ENCODE peak calls at places on chromosomes 6 and 20, in eight cellular contexts. G is IMR-90, W is hepatocyte, J is astrocyte, Q is GM23248, F is HCT116, O is PC-9, E is PC-3. T is an unnamed sample. For H4K20me1, the result is how much of the 10 kb centered on the place peaks cover.

GRCh38 chr6:11384531-11385309 is 152.3 kb upstream of the NEDD9 start:
- DNase-seq in G (peak), W (no peak), J (peak), Q (peak), F (no peak), O (no peak), E (no peak), T (no peak)

GRCh38 chr20:36214684-36215256 is 21.5 kb upstream of the AAR2 start:
- DNase-seq in G (peak), W (peak), J (no peak), Q (peak), F (no peak), O (no peak), E (peak), T (no peak)

GRCh38 chr6:98764378-98764911 is 69.9 kb upstream of the POU3F2 start:
- DNase-seq in G (peak), W (no peak), J (peak), Q (no peak), F (no peak), O (no peak), E (no peak), T (no peak)

GRCh38 chr6:17103715-17104114 is 1.9 kb downstream of the STMND1 start:
- DNase-seq in G (no peak), W (no peak), J (no peak), Q (peak), F (peak), O (no peak), E (peak), T (no peak)

GRCh38 chr6:87152528-87152950 is 2.8 kb upstream of the ZNF292 start:
- DNase-seq in G (peak), W (peak), J (peak), Q (no peak), F (no peak), O (no peak), E (no peak), T (no peak)

GRCh38 chr6:77774457-77774856 is 121.6 kb downstream of the MEI4 start:
- DNase-seq in G (no peak), W (no peak), J (no peak), Q (no peak), F (no peak), O (no peak), E (no peak), T (no peak)

GRCh38 chr6:32483968-32484613 is 44.4 kb downstream of the HLA-DRA start:
- DNase-seq in G (no peak), W (no peak), J (no peak), Q (no peak), F (no peak), O (no peak), E (no peak), T (no peak)

GRCh38 chr6:139473731-139474130 is 99.3 kb upstream of the CITED2 start:
- DNase-seq in G (no peak), W (no peak), J (peak), Q (peak), F (no peak), O (no peak), E (no peak), T (no peak)

GRCh38 chr6:33769248-33769821 is 19.6 kb downstream of the LEMD2 start:
- DNase-seq in G (no peak), W (no peak), J (no peak), Q (no peak), F (no peak), O (no peak), E (no peak), T (no peak)

DNA sequence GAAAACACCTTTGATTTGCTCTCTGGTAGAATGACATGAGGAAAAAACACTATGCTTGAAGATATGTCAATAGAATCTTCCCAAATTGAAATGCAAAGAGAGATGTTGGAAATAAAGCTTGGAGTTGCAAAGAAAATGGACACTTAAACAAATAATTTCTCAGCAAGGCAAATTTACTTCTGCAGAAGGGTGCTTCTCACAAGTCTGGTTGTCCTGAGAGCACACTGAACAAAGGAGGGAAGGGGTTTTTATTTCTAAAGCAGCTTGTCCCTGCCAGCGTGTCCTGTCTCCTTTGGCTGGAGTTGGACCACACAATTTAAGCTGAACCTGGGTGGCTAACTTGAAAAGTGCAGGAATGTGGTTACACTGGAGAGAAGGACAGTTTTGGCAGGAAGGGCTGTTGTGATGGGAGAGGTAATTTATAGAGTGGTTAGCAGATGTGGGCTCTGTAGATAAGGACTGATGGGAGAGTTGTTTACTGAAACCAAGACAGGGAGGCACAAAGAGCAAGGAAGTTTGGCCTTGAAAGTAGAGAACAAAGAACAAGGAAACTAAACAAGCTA is 454.6 kb upstream of the EYS start:
- DNase-seq in G (no peak), W (no peak), J (no peak), Q (peak), F (no peak), O (no peak), E (no peak), T (no peak)
- H2AFZ ChIP-seq in G (no peak), W (no peak), J (no peak), Q (no peak), F (no peak), O (no peak), E (no peak), T (no peak)

GRCh38 chr20:62944184-62944583 is 6.2 kb downstream of the GID8 start:
- DNase-seq in G (no peak), W (no peak), J (no peak), Q (no peak), F (no peak), O (no peak), E (no peak), T (no peak)

GRCh38 chr20:62941792-62942191 is 3.8 kb downstream of the GID8 start:
- DNase-seq in G (peak), W (no peak), J (no peak), Q (peak), F (no peak), O (no peak), E (no peak), T (no peak)

GRCh38 chr20:62940875-62941274 is 2.9 kb downstream of the GID8 start:
- DNase-seq in G (no peak), W (no peak), J (no peak), Q (no peak), F (no peak), O (no peak), E (no peak), T (no peak)

GRCh38 chr20:62943396-62943795 is 5.4 kb downstream of the GID8 start:
- DNase-seq in G (no peak), W (no peak), J (no peak), Q (no peak), F (no peak), O (no peak), E (no peak), T (no peak)

GRCh38 chr20:62942456-62942855 is 4.5 kb downstream of the GID8 start:
- DNase-seq in G (no peak), W (no peak), J (no peak), Q (no peak), F (no peak), O (no peak), E (no peak), T (no peak)
- H4K20me1 ChIP-seq in G (under half), W (under half), J (half or more), Q (under half), F (under half), O (half or more), E (under half), T (under half)

GRCh38 chr6:41278699-41279405 is 7.6 kb downstream of the TREM1 start:
- DNase-seq in G (peak), W (peak), J (peak), Q (peak), F (peak), O (peak), E (peak), T (no peak)
- H2AFZ ChIP-seq in G (peak), W (no peak), J (no peak), Q (no peak), F (peak), O (no peak), E (no peak), T (no peak)

DNA sequence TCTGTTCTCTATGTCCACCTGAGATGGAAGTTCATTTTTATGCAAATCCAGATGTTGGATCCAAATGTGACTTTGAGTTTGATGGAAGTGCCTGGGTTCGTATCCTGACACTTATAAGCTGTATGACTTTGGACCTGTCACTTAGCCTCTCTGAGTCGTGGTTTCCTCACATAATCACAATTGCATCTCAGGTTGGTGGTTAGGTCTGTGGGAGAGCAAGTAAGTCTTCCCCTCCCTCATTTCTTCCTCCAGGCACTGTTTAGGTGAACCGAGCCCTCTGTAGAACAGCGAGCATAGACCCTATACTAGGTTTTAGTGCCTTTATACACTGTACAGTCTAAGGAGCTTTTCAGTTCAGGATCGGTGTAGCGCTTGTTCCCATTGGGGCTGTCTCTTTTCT is 11.6 kb downstream of the TOX2 start:
- DNase-seq in G (no peak), W (no peak), J (no peak), Q (no peak), F (no peak), O (no peak), E (no peak), T (no peak)
- H4K20me1 ChIP-seq in G (half or more), W (under half), J (under half), Q (under half), F (under half), O (under half), E (under half), T (under half)

GRCh38 chr20:770691-771090 is 2.4 kb upstream of the SLC52A3 start:
- DNase-seq in G (no peak), W (no peak), J (no peak), Q (no peak), F (no peak), O (no peak), E (no peak), T (no peak)

GRCh38 chr20:774016-774679 is 5.8 kb upstream of the SLC52A3 start:
- DNase-seq in G (no peak), W (no peak), J (no peak), Q (no peak), F (no peak), O (no peak), E (no peak), T (no peak)

GRCh38 chr20:772806-773205 is 4.5 kb upstream of the SLC52A3 start:
- DNase-seq in G (no peak), W (no peak), J (no peak), Q (no peak), F (no peak), O (no peak), E (no peak), T (no peak)

GRCh38 chr20:774680-775057 is 6.4 kb upstream of the SLC52A3 start:
- DNase-seq in G (no peak), W (no peak), J (no peak), Q (no peak), F (no peak), O (no peak), E (no peak), T (no peak)

DNA sequence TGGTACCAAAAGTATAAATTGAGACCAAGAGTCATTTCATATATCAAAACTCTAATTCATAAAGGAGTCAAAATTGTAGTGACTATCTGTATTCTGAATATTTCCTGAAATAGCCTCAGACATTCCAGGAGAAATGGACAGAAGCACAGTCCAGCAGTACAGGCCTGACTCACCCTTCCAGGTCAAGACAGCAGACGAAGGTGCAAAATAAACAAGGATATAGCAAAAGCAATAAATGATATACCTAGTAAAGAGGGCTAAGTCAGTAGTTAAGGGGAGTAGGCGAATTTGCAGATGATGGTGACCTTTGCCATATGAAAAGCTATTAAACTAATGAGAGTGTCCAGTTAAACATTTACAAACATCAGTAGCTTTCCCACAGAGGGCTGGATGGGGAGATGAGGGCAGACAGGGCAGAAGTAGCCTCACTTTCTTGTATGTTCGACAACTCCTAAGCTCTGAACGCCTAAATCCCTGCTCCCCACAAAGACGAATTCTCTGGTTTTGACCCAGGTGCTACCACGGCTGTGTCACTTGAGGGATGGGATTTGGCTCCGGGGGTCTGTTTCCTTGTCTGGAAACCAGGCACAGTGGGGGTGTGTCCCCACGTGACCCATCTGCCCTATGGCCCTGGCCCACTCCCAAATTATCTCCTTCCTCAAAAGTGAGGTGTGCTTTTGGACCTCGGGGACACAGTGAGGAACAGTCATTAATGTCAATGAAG is 3.6 kb upstream of the SLC52A3 start:
- DNase-seq in G (no peak), W (no peak), J (no peak), Q (no peak), F (no peak), O (no peak), E (no peak), T (no peak)
- H2AFZ ChIP-seq in G (no peak), W (no peak), J (no peak), Q (no peak), F (no peak), O (no peak), E (no peak), T (no peak)

DNA sequence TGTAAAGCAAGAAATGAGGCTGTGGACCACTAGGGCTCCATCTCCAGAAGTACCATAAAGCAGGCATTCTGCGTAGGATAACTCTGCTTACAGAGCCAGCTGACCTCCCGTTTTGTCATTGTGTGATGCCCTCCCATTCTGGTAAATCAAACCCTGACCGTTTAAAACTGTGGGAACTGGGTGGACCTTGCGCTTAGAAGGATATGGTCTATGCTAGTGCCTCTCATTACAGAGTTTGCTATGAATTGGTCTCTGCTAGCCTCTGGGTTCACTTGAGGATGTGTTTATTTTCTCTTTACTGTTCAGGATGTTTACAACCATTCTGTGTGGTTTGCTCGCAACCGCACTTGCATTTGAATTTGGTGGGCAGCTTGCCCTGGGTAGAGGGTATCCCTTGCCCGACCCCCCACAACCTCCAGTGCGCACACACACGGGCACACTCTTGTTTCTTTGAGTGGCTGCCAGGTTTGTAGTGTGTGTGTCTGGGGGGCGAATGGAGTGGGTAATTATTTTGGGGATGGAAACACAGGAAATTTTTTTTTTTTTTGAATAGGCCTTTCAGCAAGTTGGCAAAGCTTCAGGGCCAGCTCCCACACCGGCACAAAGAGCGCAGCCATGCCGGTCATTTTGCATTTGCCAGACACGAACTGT is 198.3 kb downstream of the JARID2 start:
- DNase-seq in G (peak), W (no peak), J (no peak), Q (no peak), F (no peak), O (no peak), E (no peak), T (no peak)
- H4K20me1 ChIP-seq in G (half or more), W (under half), J (half or more), Q (under half), F (under half), O (under half), E (under half), T (under half)

GRCh38 chr20:60469829-60470228 is 511.6 kb downstream of the CDH26 start:
- DNase-seq in G (no peak), W (no peak), J (no peak), Q (no peak), F (no peak), O (no peak), E (no peak), T (no peak)

GRCh38 chr20:60467078-60467477 is 508.9 kb downstream of the CDH26 start:
- DNase-seq in G (no peak), W (no peak), J (no peak), Q (no peak), F (no peak), O (no peak), E (no peak), T (no peak)

GRCh38 chr20:60465993-60466682 is 507.9 kb downstream of the CDH26 start:
- DNase-seq in G (no peak), W (no peak), J (no peak), Q (peak), F (no peak), O (no peak), E (no peak), T (no peak)

GRCh38 chr20:60466683-60467022 is 508.4 kb downstream of the CDH26 start:
- DNase-seq in G (no peak), W (no peak), J (no peak), Q (no peak), F (no peak), O (no peak), E (no peak), T (no peak)

DNA sequence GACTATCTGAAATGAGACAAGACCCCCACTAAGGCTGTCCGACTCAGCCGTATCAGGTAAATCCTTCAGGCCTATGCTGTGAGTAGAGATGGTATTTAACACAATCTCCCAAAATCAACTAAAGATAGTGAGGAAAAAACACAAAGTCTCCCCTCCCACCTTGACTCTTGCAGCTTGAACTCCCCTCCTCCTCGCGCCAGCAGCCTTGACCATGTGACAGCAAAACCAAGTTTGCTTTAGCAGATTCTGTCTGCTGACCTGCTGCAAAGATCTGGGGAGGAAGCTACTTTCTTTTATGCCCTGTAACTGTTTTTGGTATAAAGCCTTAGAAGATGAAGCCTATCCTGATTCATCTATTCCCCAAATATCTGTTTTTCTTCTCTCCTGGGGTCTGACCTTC is 509.5 kb downstream of the CDH26 start:
- DNase-seq in G (no peak), W (no peak), J (no peak), Q (no peak), F (no peak), O (no peak), E (no peak), T (no peak)
- H2AFZ ChIP-seq in G (no peak), W (no peak), J (no peak), Q (no peak), F (no peak), O (no peak), E (no peak), T (no peak)

DNA sequence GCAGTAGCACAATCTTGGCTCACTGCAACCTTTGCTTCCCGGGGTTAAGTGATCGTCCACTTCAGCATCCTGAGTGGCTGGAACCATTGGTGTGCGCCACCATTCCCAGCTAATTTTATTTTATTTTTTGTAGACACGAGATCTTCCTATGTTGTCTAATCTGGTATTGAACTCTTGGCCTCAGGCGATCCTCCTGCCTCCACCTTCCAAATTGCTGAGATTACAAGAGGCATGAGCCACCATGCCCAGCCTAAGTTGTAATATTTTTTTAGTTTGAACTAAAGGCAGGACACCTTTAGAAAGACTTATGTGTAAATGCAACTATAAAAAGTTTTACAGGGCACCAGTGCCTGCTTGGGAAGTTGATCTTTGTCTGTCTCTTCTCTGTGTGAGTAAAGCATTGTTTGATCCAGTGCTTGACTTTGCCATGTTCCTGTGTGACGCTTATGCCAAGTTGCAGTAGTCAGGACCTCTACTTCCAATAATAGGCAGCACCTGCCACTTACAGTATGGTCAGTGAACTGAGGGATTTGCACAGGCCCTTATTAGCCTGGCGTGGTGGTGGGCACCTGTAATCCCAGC is 46.9 kb downstream of the JARID2 start:
- DNase-seq in G (no peak), W (no peak), J (no peak), Q (no peak), F (no peak), O (no peak), E (no peak), T (no peak)
- H4K20me1 ChIP-seq in G (half or more), W (under half), J (half or more), Q (under half), F (under half), O (under half), E (under half), T (under half)

T was measured in keratinocyte.